ENCODE peak calls at places on chromosomes 11 and 22, in ten cellular contexts. One of them, this sample, is unnamed.

GRCh38 chr11:288328-289144 is at the start of gene PGGHG:
- DNase-seq in AG04450: no peak
- DNase-seq in fibroblast of mammary gland: no peak
- DNase-seq in lower lobe of right lung: peak; percentile 90
- DNase-seq in endodermal cell: peak; percentile 79
- DNase-seq in omental fat pad: no peak
- DNase-seq in MM.1S: peak; percentile 49
- DNase-seq in kidney: peak; percentile 93
- DNase-seq in H9: peak; percentile 33
- DNase-seq in GM13977: peak; percentile 95
- DNase-seq in this sample: peak; percentile 74

GRCh38 chr22:25146311-25146710 is 53.3 kb upstream of the CRYBB3 start:
- DNase-seq in AG04450: no peak
- DNase-seq in fibroblast of mammary gland: no peak
- DNase-seq in lower lobe of right lung: no peak
- DNase-seq in endodermal cell: no peak
- DNase-seq in omental fat pad: no peak
- DNase-seq in MM.1S: no peak
- DNase-seq in kidney: no peak
- DNase-seq in H9: no peak
- DNase-seq in GM13977: no peak
- DNase-seq in this sample: no peak

GRCh38 chr22:39290724-39291161 is 28.7 kb downstream of the RPL3 start:
- DNase-seq in AG04450: no peak
- DNase-seq in fibroblast of mammary gland: peak; percentile 59
- DNase-seq in lower lobe of right lung: no peak
- DNase-seq in endodermal cell: peak; percentile 84
- DNase-seq in omental fat pad: peak; percentile 47
- DNase-seq in MM.1S: no peak
- DNase-seq in kidney: peak; percentile 94
- DNase-seq in H9: peak; percentile 57
- DNase-seq in GM13977: peak; percentile 59
- DNase-seq in this sample: peak; percentile 88

GRCh38 chr11:71339178-71339881 is 87.0 kb upstream of the SHANK2 start:
- DNase-seq in AG04450: no peak
- DNase-seq in fibroblast of mammary gland: peak; percentile 12
- DNase-seq in lower lobe of right lung: no peak
- DNase-seq in endodermal cell: no peak
- DNase-seq in omental fat pad: no peak
- DNase-seq in MM.1S: no peak
- DNase-seq in kidney: no peak
- DNase-seq in H9: no peak
- DNase-seq in GM13977: no peak
- DNase-seq in this sample: no peak

GRCh38 chr22:35170716-35171697 is 86.3 kb upstream of the HMGXB4 start:
- DNase-seq in AG04450: no peak
- DNase-seq in fibroblast of mammary gland: no peak
- DNase-seq in lower lobe of right lung: no peak
- DNase-seq in endodermal cell: peak; percentile 61
- DNase-seq in omental fat pad: no peak
- DNase-seq in MM.1S: no peak
- DNase-seq in kidney: no peak
- DNase-seq in H9: no peak
- DNase-seq in GM13977: no peak
- DNase-seq in this sample: no peak

GRCh38 chr11:71247551-71248250 is 4.7 kb downstream of the SHANK2 start:
- DNase-seq in AG04450: no peak
- DNase-seq in fibroblast of mammary gland: no peak
- DNase-seq in lower lobe of right lung: no peak
- DNase-seq in endodermal cell: peak; percentile 83
- DNase-seq in omental fat pad: no peak
- DNase-seq in MM.1S: no peak
- DNase-seq in kidney: no peak
- DNase-seq in H9: peak; percentile 74
- DNase-seq in GM13977: no peak
- DNase-seq in this sample: no peak

GRCh38 chr11:58011771-58012170 is 11.9 kb upstream of the OR9Q1 start:
- DNase-seq in AG04450: no peak
- DNase-seq in fibroblast of mammary gland: no peak
- DNase-seq in lower lobe of right lung: no peak
- DNase-seq in endodermal cell: no peak
- DNase-seq in omental fat pad: no peak
- DNase-seq in MM.1S: no peak
- DNase-seq in kidney: no peak
- DNase-seq in H9: no peak
- DNase-seq in GM13977: no peak
- DNase-seq in this sample: no peak

GRCh38 chr11:57406337-57406904 is 16.0 kb upstream of the PRG2 start:
- DNase-seq in AG04450: no peak
- DNase-seq in fibroblast of mammary gland: peak; percentile 60
- DNase-seq in lower lobe of right lung: no peak
- DNase-seq in endodermal cell: no peak
- DNase-seq in omental fat pad: no peak
- DNase-seq in MM.1S: no peak
- DNase-seq in kidney: no peak
- DNase-seq in H9: no peak
- DNase-seq in GM13977: peak; percentile 52
- DNase-seq in this sample: no peak

GRCh38 chr11:9076661-9077060 is 14.7 kb downstream of the SCUBE2 start:
- DNase-seq in AG04450: no peak
- DNase-seq in fibroblast of mammary gland: no peak
- DNase-seq in lower lobe of right lung: no peak
- DNase-seq in endodermal cell: no peak
- DNase-seq in omental fat pad: no peak
- DNase-seq in MM.1S: no peak
- DNase-seq in kidney: no peak
- DNase-seq in H9: no peak
- DNase-seq in GM13977: no peak
- DNase-seq in this sample: no peak

GRCh38 chr11:95301497-95301896 is 70.5 kb upstream of the SESN3 start:
- DNase-seq in AG04450: no peak
- DNase-seq in fibroblast of mammary gland: peak; percentile 16
- DNase-seq in lower lobe of right lung: peak; percentile 53
- DNase-seq in endodermal cell: no peak
- DNase-seq in omental fat pad: no peak
- DNase-seq in MM.1S: no peak
- DNase-seq in kidney: no peak
- DNase-seq in H9: no peak
- DNase-seq in GM13977: no peak
- DNase-seq in this sample: peak; percentile 45

GRCh38 chr11:29527391-29527936 is 489.4 kb downstream of the KCNA4 start:
- DNase-seq in AG04450: peak; percentile 4
- DNase-seq in fibroblast of mammary gland: peak; percentile 75
- DNase-seq in lower lobe of right lung: no peak
- DNase-seq in endodermal cell: no peak
- DNase-seq in omental fat pad: no peak
- DNase-seq in MM.1S: peak; percentile 45
- DNase-seq in kidney: no peak
- DNase-seq in H9: no peak
- DNase-seq in GM13977: no peak
- DNase-seq in this sample: peak; percentile 60

GRCh38 chr11:113163291-113164030 is 150.9 kb upstream of the TTC12 start:
- DNase-seq in AG04450: no peak
- DNase-seq in fibroblast of mammary gland: peak; percentile 73
- DNase-seq in lower lobe of right lung: no peak
- DNase-seq in endodermal cell: no peak
- DNase-seq in omental fat pad: no peak
- DNase-seq in MM.1S: no peak
- DNase-seq in kidney: peak; percentile 80
- DNase-seq in H9: no peak
- DNase-seq in GM13977: no peak
- DNase-seq in this sample: no peak
- TF ChIP-seq CTCF in AG04450: no peak
- TF ChIP-seq CTCF in fibroblast of mammary gland: peak; percentile 9
- TF ChIP-seq CTCF in lower lobe of right lung: no peak
- TF ChIP-seq CTCF in endodermal cell: peak; percentile 45
- TF ChIP-seq CTCF in omental fat pad: no peak
- TF ChIP-seq CTCF in MM.1S: no peak
- TF ChIP-seq CTCF in kidney: no peak
- TF ChIP-seq CTCF in H9: peak; percentile 27
- TF ChIP-seq CTCF in GM13977: no peak
- TF ChIP-seq CTCF in this sample: no peak

DNA sequence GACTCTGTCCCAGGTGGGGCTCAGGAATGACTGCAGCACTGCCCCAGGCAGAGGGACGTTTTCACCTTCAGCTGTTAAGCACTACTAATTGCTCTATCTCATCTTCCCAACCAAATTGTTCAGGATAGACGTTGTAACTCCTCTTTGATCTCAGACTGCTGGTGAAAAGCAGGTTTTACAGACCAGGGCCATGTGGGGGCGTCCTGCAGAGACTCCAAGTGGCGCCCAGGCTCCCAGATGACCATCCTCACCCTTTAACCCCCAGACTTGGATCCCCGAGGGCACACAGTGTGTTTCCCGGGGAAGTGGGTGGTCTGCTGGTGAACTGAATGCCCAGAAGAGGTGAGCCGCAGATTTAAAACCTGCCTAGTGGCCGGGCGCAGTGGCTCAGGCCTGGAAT is 23.9 kb downstream of the FADD start:
- DNase-seq in AG04450: no peak
- DNase-seq in fibroblast of mammary gland: no peak
- DNase-seq in lower lobe of right lung: peak; percentile 44
- DNase-seq in endodermal cell: peak; percentile 81
- DNase-seq in omental fat pad: no peak
- DNase-seq in MM.1S: no peak
- DNase-seq in kidney: no peak
- DNase-seq in H9: peak; percentile 69
- DNase-seq in GM13977: no peak
- DNase-seq in this sample: peak; percentile 24
- TF ChIP-seq CTCF in AG04450: peak; percentile 28
- TF ChIP-seq CTCF in fibroblast of mammary gland: no peak
- TF ChIP-seq CTCF in lower lobe of right lung: peak; percentile 22
- TF ChIP-seq CTCF in endodermal cell: peak; percentile 74
- TF ChIP-seq CTCF in omental fat pad: no peak
- TF ChIP-seq CTCF in MM.1S: peak; percentile 27
- TF ChIP-seq CTCF in kidney: no peak
- TF ChIP-seq CTCF in H9: peak; percentile 61
- TF ChIP-seq CTCF in GM13977: no peak
- TF ChIP-seq CTCF in this sample: no peak

GRCh38 chr11:117510646-117511045 is 183.0 kb downstream of the CEP164 start:
- DNase-seq in AG04450: no peak
- DNase-seq in fibroblast of mammary gland: no peak
- DNase-seq in lower lobe of right lung: no peak
- DNase-seq in endodermal cell: no peak
- DNase-seq in omental fat pad: no peak
- DNase-seq in MM.1S: no peak
- DNase-seq in kidney: no peak
- DNase-seq in H9: no peak
- DNase-seq in GM13977: no peak
- DNase-seq in this sample: no peak

GRCh38 chr11:117513666-117514065 is 186.0 kb downstream of the CEP164 start:
- DNase-seq in AG04450: no peak
- DNase-seq in fibroblast of mammary gland: no peak
- DNase-seq in lower lobe of right lung: no peak
- DNase-seq in endodermal cell: no peak
- DNase-seq in omental fat pad: no peak
- DNase-seq in MM.1S: no peak
- DNase-seq in kidney: no peak
- DNase-seq in H9: no peak
- DNase-seq in GM13977: no peak
- DNase-seq in this sample: no peak

GRCh38 chr11:117511981-117512448 is 184.4 kb downstream of the CEP164 start:
- DNase-seq in AG04450: no peak
- DNase-seq in fibroblast of mammary gland: no peak
- DNase-seq in lower lobe of right lung: no peak
- DNase-seq in endodermal cell: no peak
- DNase-seq in omental fat pad: no peak
- DNase-seq in MM.1S: no peak
- DNase-seq in kidney: no peak
- DNase-seq in H9: no peak
- DNase-seq in GM13977: no peak
- DNase-seq in this sample: no peak

GRCh38 chr11:117509543-117509942 is 181.9 kb downstream of the CEP164 start:
- DNase-seq in AG04450: no peak
- DNase-seq in fibroblast of mammary gland: no peak
- DNase-seq in lower lobe of right lung: no peak
- DNase-seq in endodermal cell: no peak
- DNase-seq in omental fat pad: no peak
- DNase-seq in MM.1S: no peak
- DNase-seq in kidney: no peak
- DNase-seq in H9: no peak
- DNase-seq in GM13977: no peak
- DNase-seq in this sample: no peak

DNA sequence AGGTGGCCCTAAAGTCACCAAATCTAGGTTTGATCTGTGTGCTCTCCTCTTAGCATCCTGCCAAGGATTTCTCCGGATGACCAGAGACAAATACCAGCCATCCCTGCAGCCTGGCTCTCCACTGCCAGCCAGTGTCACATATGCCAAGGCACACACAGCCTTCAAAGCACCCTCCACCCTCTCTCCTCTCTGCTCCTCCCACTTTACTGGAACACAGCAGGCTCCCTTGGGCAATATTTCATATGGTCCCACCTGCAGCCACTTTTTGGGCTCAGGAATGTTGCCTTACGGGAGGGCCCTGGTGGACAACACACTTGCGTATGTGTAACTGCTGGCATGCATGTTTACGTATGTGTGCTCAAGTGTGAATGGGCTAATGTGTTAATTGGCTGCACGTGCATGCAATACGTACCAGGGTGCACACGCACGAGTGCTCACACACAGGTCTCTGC is 183.9 kb downstream of the CEP164 start:
- DNase-seq in AG04450: no peak
- DNase-seq in fibroblast of mammary gland: no peak
- DNase-seq in lower lobe of right lung: no peak
- DNase-seq in endodermal cell: no peak
- DNase-seq in omental fat pad: no peak
- DNase-seq in MM.1S: no peak
- DNase-seq in kidney: no peak
- DNase-seq in H9: no peak
- DNase-seq in GM13977: no peak
- DNase-seq in this sample: no peak
- TF ChIP-seq CTCF in AG04450: no peak
- TF ChIP-seq CTCF in fibroblast of mammary gland: no peak
- TF ChIP-seq CTCF in lower lobe of right lung: no peak
- TF ChIP-seq CTCF in endodermal cell: no peak
- TF ChIP-seq CTCF in omental fat pad: no peak
- TF ChIP-seq CTCF in MM.1S: no peak
- TF ChIP-seq CTCF in kidney: no peak
- TF ChIP-seq CTCF in H9: no peak
- TF ChIP-seq CTCF in GM13977: no peak
- TF ChIP-seq CTCF in this sample: no peak

DNA sequence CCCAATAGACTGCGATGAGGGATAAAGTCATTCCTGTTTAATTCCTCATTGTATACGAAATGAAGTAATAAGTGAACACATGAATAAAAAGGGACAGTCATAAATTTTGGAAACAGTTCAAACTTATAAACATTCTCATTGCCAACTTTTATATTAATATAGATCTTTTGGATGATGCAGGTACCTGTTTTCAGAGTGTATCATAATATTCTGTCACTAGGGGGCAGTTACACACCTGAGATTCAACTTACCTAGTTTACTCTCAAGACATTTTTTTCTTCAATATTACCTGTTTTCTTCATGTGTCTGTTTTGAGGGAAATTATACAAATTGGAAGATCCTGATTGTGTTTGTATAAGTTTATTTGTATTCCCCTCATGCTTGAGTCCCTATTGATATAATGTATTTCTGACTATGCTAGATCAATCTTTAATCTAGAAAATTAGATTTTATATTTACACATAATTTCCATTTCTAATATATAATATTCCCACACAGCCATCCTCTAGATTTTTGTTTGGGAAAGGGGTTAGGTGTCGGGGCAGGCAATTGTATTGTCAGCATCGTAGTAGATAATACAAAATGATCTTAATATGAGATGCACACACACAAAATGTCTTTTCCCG is 18.3 kb downstream of the FDX1 start:
- DNase-seq in AG04450: no peak
- DNase-seq in fibroblast of mammary gland: no peak
- DNase-seq in lower lobe of right lung: no peak
- DNase-seq in endodermal cell: no peak
- DNase-seq in omental fat pad: no peak
- DNase-seq in MM.1S: peak; percentile 36
- DNase-seq in kidney: no peak
- DNase-seq in H9: no peak
- DNase-seq in GM13977: no peak
- DNase-seq in this sample: no peak
- TF ChIP-seq CTCF in AG04450: peak; percentile 44
- TF ChIP-seq CTCF in fibroblast of mammary gland: peak; percentile 38
- TF ChIP-seq CTCF in lower lobe of right lung: peak; percentile 35
- TF ChIP-seq CTCF in endodermal cell: peak; percentile 81
- TF ChIP-seq CTCF in omental fat pad: peak; percentile 3
- TF ChIP-seq CTCF in MM.1S: peak; percentile 62
- TF ChIP-seq CTCF in kidney: peak; percentile 43
- TF ChIP-seq CTCF in H9: peak; percentile 74
- TF ChIP-seq CTCF in GM13977: peak; percentile 50
- TF ChIP-seq CTCF in this sample: peak; percentile 35